ENCODE peak calls at places on chromosomes 12 and 14, in six cellular contexts. X, Q, S, I, N and T are unnamed samples.
A peak's percentile ranks its signal among the peaks of the same experiment; 100 is the strongest.

GRCh38 chr14:58488550-58488949 is 61.0 kb downstream of the KIAA0586 start:
- DNase-seq in S (peak; percentile 31), N (no peak), X (no peak), Q (peak; percentile 55), I (no peak), T (peak; percentile 38)

GRCh38 chr12:131133015-131133905 is 179.6 kb downstream of the ADGRD1 start:
- DNase-seq in I (no peak), N (no peak), X (no peak), S (no peak), Q (no peak), T (no peak)

GRCh38 chr12:44875417-44875953 is 630 bp downstream of the NELL2 start:
- DNase-seq in S (no peak), Q (peak; percentile 3), X (no peak), I (peak; percentile 3), N (no peak), T (no peak)

GRCh38 chr14:93902619-93903307 is 24.4 kb upstream of the FAM181A start:
- DNase-seq in I (no peak), Q (no peak), N (no peak), X (no peak), S (no peak), T (no peak)

GRCh38 chr14:31977001-31977556 is 100.0 kb upstream of the ARHGAP5 start:
- DNase-seq in I (no peak), Q (no peak), S (no peak), N (no peak), X (no peak), T (no peak)

GRCh38 chr12:46800160-46800559 is 25.6 kb downstream of the SLC38A4 start:
- DNase-seq in N (no peak), I (no peak), S (no peak), Q (no peak), X (no peak), T (no peak)

GRCh38 chr12:91098942-91099341 is 12.4 kb downstream of the LUM start:
- DNase-seq in S (no peak), N (no peak), X (no peak), I (no peak), Q (peak; percentile 86), T (no peak)

GRCh38 chr12:121295123-121295745 is 1.3 kb downstream of the CAMKK2 start:
- DNase-seq in X (no peak), S (peak; percentile 30), I (no peak), N (no peak), Q (no peak), T (peak; percentile 50)

GRCh38 chr14:103144085-103144484 is 20.8 kb downstream of the TNFAIP2 start:
- DNase-seq in N (no peak), X (no peak), I (no peak), S (no peak), Q (peak; percentile 58), T (no peak)

GRCh38 chr14:60736494-60736893 is 1.9 kb downstream of the MNAT1 start:
- DNase-seq in S (no peak), X (no peak), I (no peak), N (no peak), Q (peak; percentile 57), T (no peak)

GRCh38 chr14:90293766-90294471 is 37.6 kb downstream of the PSMC1 start:
- DNase-seq in Q (no peak), N (no peak), S (no peak), X (no peak), I (no peak), T (no peak)

GRCh38 chr14:44712095-44712822 is 205.2 kb upstream of the FSCB start:
- DNase-seq in N (no peak), S (no peak), X (peak; percentile 2), Q (no peak), I (no peak), T (no peak)

GRCh38 chr12:22299294-22299912 is 35.1 kb downstream of the ST8SIA1 start:
- DNase-seq in N (no peak), I (no peak), S (no peak), Q (no peak), X (peak; percentile 6), T (peak; percentile 66)

GRCh38 chr12:111503116-111503515 is 96.0 kb downstream of the ATXN2 start:
- DNase-seq in N (no peak), Q (peak; percentile 34), X (no peak), I (no peak), S (no peak), T (no peak)

GRCh38 chr12:44046732-44047417 is 211.0 kb downstream of the TMEM117 start:
- DNase-seq in Q (no peak), X (no peak), S (no peak), I (no peak), N (no peak), T (no peak)

GRCh38 chr12:291153-291723 is 28.6 kb upstream of the SLC6A13 start:
- DNase-seq in N (no peak), Q (no peak), S (no peak), I (no peak), X (no peak), T (peak; percentile 58)

GRCh38 chr14:54194501-54194900 is 202.3 kb upstream of the CDKN3 start:
- DNase-seq in I (no peak), S (no peak), N (no peak), Q (no peak), X (no peak), T (no peak)

GRCh38 chr12:32605326-32606095 is 73.6 kb upstream of the DNM1L start:
- DNase-seq in I (no peak), N (no peak), Q (peak; percentile 11), S (no peak), X (no peak), T (no peak)

GRCh38 chr14:95328876-95329503 is 9.3 kb upstream of the CLMN start:
- DNase-seq in N (no peak), Q (no peak), X (no peak), S (no peak), I (no peak), T (no peak)

GRCh38 chr12:46963977-46964376 is 115.4 kb upstream of the PCED1B start:
- DNase-seq in Q (peak; percentile 92), S (no peak), X (no peak), I (no peak), N (no peak), T (no peak)

GRCh38 chr12:64826234-64826633 is 1.8 kb downstream of the TBC1D30 start:
- DNase-seq in I (peak; percentile 23), X (peak; percentile 71), N (no peak), Q (peak; percentile 71), S (peak; percentile 83), T (peak; percentile 15)

GRCh38 chr12:106791531-106791930 is 17.0 kb downstream of the RIC8B start:
- DNase-seq in S (no peak), X (peak; percentile 57), N (no peak), I (no peak), Q (no peak), T (no peak)

GRCh38 chr12:132711169-132711843 is 664 bp downstream of the PGAM5 start:
- DNase-seq in N (no peak), S (peak; percentile 57), Q (peak; percentile 21), I (no peak), X (no peak), T (peak; percentile 36)

GRCh38 chr14:63770187-63770807 is 42.4 kb upstream of the SGPP1 start:
- DNase-seq in S (peak; percentile 78), Q (peak; percentile 64), N (no peak), X (no peak), I (peak; percentile 57), T (peak; percentile 55)

GRCh38 chr12:111597731-111598636 is 1.1 kb downstream of the ATXN2 start:
- DNase-seq in Q (peak; percentile 52), N (no peak), S (peak; percentile 44), I (peak; percentile 17), X (peak; percentile 29), T (peak; percentile 78)

GRCh38 chr14:22814945-22815713 is at the start of gene SLC7A7:
- DNase-seq in I (no peak), X (no peak), S (no peak), N (no peak), Q (peak; percentile 93), T (no peak)

GRCh38 chr14:22871962-22872832 is 657 bp downstream of the LRP10 start:
- DNase-seq in N (no peak), S (peak; percentile 82), X (peak; percentile 80), Q (peak; percentile 94), I (peak; percentile 71), T (peak; percentile 87)

GRCh38 chr14:49691031-49691430 is 1.9 kb upstream of the KLHDC1 start:
- DNase-seq in Q (no peak), I (no peak), N (no peak), S (no peak), X (no peak), T (peak; percentile 53)

GRCh38 chr12:30725739-30726138 is 29.0 kb downstream of the CAPRIN2 start:
- DNase-seq in N (no peak), X (no peak), Q (peak; percentile 24), S (no peak), I (no peak), T (no peak)

GRCh38 chr14:52692248-52692962 is 3.0 kb downstream of the ERO1A start:
- DNase-seq in N (no peak), X (no peak), S (no peak), I (no peak), Q (no peak), T (peak; percentile 69)

GRCh38 chr14:61127099-61127498 is 146.1 kb downstream of the SLC38A6 start:
- DNase-seq in I (no peak), N (no peak), X (no peak), S (no peak), Q (no peak), T (no peak)

GRCh38 chr12:14769462-14769836 is 33.8 kb downstream of the WBP11 start:
- DNase-seq in Q (peak; percentile 33), N (no peak), I (no peak), X (no peak), S (no peak), T (no peak)